ENCODE peak calls at places on chromosomes 6 and 20, in five cellular contexts. O, N, G, V and T are unnamed samples.

GRCh38 chr20:51487076-51487475 is 55.4 kb downstream of the NFATC2 start:
- DNase-seq in O (no peak), N (no peak), G (no peak), V (no peak), T (no peak)

GRCh38 chr20:37449276-37449675 is 71.8 kb upstream of the NNAT start:
- DNase-seq in O (no peak), N (no peak), G (no peak), V (no peak), T (no peak)

GRCh38 chr6:22926613-22927348 is 357.4 kb downstream of the HDGFL1 start:
- DNase-seq in O (no peak), N (no peak), G (no peak), V (no peak), T (no peak)

GRCh38 chr6:71478834-71479541 is 190.4 kb downstream of the OGFRL1 start:
- DNase-seq in O (no peak), N (no peak), G (peak; percentile 84), V (no peak), T (peak; percentile 94)

GRCh38 chr20:64119681-64120341 is 12.4 kb upstream of the NPBWR2 start:
- DNase-seq in O (no peak), N (peak; percentile 41), G (no peak), V (no peak), T (no peak)

GRCh38 chr20:53768329-53768728 is 174.7 kb upstream of the ZNF217 start:
- DNase-seq in O (no peak), N (no peak), G (no peak), V (no peak), T (no peak)

GRCh38 chr6:122651604-122652003 is 41.4 kb downstream of the PKIB start:
- DNase-seq in O (no peak), N (no peak), G (peak; percentile 33), V (no peak), T (no peak)

GRCh38 chr6:52815167-52816092 is 11.8 kb upstream of the GSTA1 start:
- DNase-seq in O (peak; percentile 6), N (no peak), G (no peak), V (peak; percentile 52), T (no peak)

GRCh38 chr6:29941006-29941405 is 1.3 kb upstream of the HLA-A start:
- DNase-seq in O (no peak), N (no peak), G (no peak), V (no peak), T (no peak)

GRCh38 chr20:14337400-14338171 is at the start of gene FLRT3:
- DNase-seq in O (no peak), N (peak; percentile 52), G (peak; percentile 70), V (peak; percentile 71), T (peak; percentile 98)

GRCh38 chr6:32114853-32115252 is 5.7 kb upstream of the TNXB start:
- DNase-seq in O (no peak), N (no peak), G (no peak), V (no peak), T (no peak)

GRCh38 chr6:111992851-111993250 is 61.1 kb upstream of the CCN6 start:
- DNase-seq in O (peak; percentile 36), N (peak; percentile 26), G (no peak), V (no peak), T (no peak)

GRCh38 chr6:129695373-129696027 is 14.5 kb downstream of the ARHGAP18 start:
- DNase-seq in O (no peak), N (no peak), G (no peak), V (no peak), T (no peak)

GRCh38 chr6:124795879-124796838 is 166.1 kb upstream of the RNF217 start:
- DNase-seq in O (no peak), N (no peak), G (no peak), V (peak; percentile 22), T (no peak)
- TF ChIP-seq CTCF in O (no peak), N (peak; percentile 37), G (no peak), V (peak; percentile 71), T (peak; percentile 59)

GRCh38 chr6:4645713-4646356 is 130.4 kb upstream of the CDYL start:
- DNase-seq in O (no peak), N (no peak), G (no peak), V (no peak), T (no peak)
- TF ChIP-seq CTCF in O (no peak), N (no peak), G (no peak), V (no peak), T (peak; percentile 8)

GRCh38 chr20:24206995-24207394 is 218.4 kb upstream of the GGTLC1 start:
- DNase-seq in O (no peak), N (no peak), G (no peak), V (no peak), T (no peak)

GRCh38 chr20:24211972-24212371 is 223.4 kb upstream of the GGTLC1 start:
- DNase-seq in O (no peak), N (no peak), G (no peak), V (no peak), T (no peak)

GRCh38 chr20:24212494-24212893 is 223.9 kb upstream of the GGTLC1 start:
- DNase-seq in O (no peak), N (no peak), G (no peak), V (no peak), T (no peak)

GRCh38 chr20:24207803-24208300 is 219.3 kb upstream of the GGTLC1 start:
- DNase-seq in O (no peak), N (no peak), G (no peak), V (no peak), T (no peak)

DNA sequence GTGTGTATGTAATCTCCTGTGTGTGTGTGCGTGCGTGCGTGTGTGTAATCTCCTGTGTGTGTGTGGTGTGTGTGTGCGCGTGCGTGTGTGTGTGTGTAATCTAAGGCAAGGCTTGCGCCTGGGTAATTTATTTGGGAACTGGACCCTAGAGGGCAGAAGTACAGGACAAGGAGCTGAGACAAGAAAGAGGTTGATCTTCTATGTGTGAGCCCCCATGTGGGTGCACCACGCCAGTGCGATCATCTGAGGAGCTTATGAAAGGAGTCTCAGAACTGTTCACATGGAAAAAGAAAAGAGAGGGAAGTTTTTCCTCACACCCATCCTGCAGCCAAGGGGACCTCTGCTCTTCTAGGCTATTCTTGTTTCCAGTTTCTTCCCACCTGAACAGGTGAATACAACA is 220.1 kb upstream of the GGTLC1 start:
- DNase-seq in O (no peak), N (no peak), G (no peak), V (no peak), T (no peak)
- TF ChIP-seq CTCF in O (no peak), N (no peak), G (no peak), V (peak; percentile 30), T (no peak)

GRCh38 chr20:62129731-62130531 is 7.7 kb downstream of the LSM14B start:
- DNase-seq in O (no peak), N (no peak), G (no peak), V (no peak), T (no peak)

GRCh38 chr20:62133051-62133845 is 9.9 kb downstream of the PSMA7 start:
- DNase-seq in O (no peak), N (no peak), G (no peak), V (no peak), T (no peak)

GRCh38 chr20:62132421-62132820 is 10.1 kb downstream of the LSM14B start:
- DNase-seq in O (no peak), N (no peak), G (no peak), V (no peak), T (no peak)

GRCh38 chr20:62133864-62134263 is 9.3 kb downstream of the PSMA7 start:
- DNase-seq in O (no peak), N (no peak), G (no peak), V (no peak), T (no peak)

GRCh38 chr20:62131560-62132320 is 9.5 kb downstream of the LSM14B start:
- DNase-seq in O (no peak), N (no peak), G (no peak), V (no peak), T (no peak)
- TF ChIP-seq CTCF in O (no peak), N (no peak), G (no peak), V (no peak), T (no peak)